ENCODE peak calls at places on chromosome 14, in eight cellular contexts. O, E, D, I, S, F, B and V are unnamed samples.
A peak's percentile ranks its signal among the peaks of the same experiment; 100 is the strongest.

GRCh38 chr14:105060751-105061427 is 4.3 kb downstream of the GPR132 start:
- DNase-seq in E (peak; percentile 88), D (no peak), O (peak; percentile 62), F (peak; percentile 51), I (peak; percentile 61), B (no peak), S (peak; percentile 42), V (no peak)

GRCh38 chr14:103198429-103199140 is 75.3 kb downstream of the TNFAIP2 start:
- DNase-seq in I (no peak), D (no peak), E (no peak), O (no peak), S (no peak), F (peak; percentile 54), B (peak; percentile 64), V (no peak)

GRCh38 chr14:74648643-74649042 is 36.6 kb upstream of the LTBP2 start:
- DNase-seq in S (no peak), I (no peak), E (peak; percentile 53), F (peak; percentile 42), B (no peak), D (no peak), O (no peak), V (no peak)

GRCh38 chr14:103056322-103057027 is 874 bp downstream of the CDC42BPB start:
- DNase-seq in I (no peak), O (peak; percentile 30), F (peak; percentile 91), E (peak; percentile 92), B (peak; percentile 57), S (no peak), D (peak; percentile 59), V (peak; percentile 85)

GRCh38 chr14:103050935-103051334 is 6.4 kb downstream of the CDC42BPB start:
- DNase-seq in I (no peak), E (no peak), D (no peak), O (no peak), B (no peak), F (no peak), S (no peak), V (no peak)

GRCh38 chr14:103716091-103716801 is 636 bp downstream of the ZFYVE21 start:
- DNase-seq in D (no peak), O (no peak), E (peak; percentile 87), B (peak; percentile 21), I (no peak), S (no peak), F (no peak), V (peak; percentile 26)

GRCh38 chr14:34650786-34651584 is 21.0 kb upstream of the SNX6 start:
- DNase-seq in F (peak; percentile 80), B (peak; percentile 99), I (no peak), D (no peak), S (no peak), E (no peak), O (no peak), V (no peak)

GRCh38 chr14:34883954-34884353 is 8.8 kb upstream of the BAZ1A start:
- DNase-seq in E (no peak), I (no peak), D (no peak), F (no peak), B (no peak), O (no peak), S (no peak), V (no peak)

GRCh38 chr14:65627315-65627714 is 214.8 kb downstream of the FUT8 start:
- DNase-seq in D (no peak), F (no peak), E (no peak), O (no peak), I (no peak), S (no peak), B (no peak), V (peak; percentile 6)

GRCh38 chr14:51293149-51293925 is 53.3 kb downstream of the TMX1 start:
- DNase-seq in S (no peak), I (no peak), D (no peak), F (no peak), B (peak; percentile 71), O (no peak), E (peak; percentile 84), V (no peak)

GRCh38 chr14:98070521-98070920 is 1201.5 kb downstream of the BCL11B start:
- DNase-seq in B (no peak), O (no peak), D (no peak), S (no peak), I (no peak), E (no peak), F (no peak), V (no peak)

GRCh38 chr14:23518716-23519115 is 32.8 kb downstream of the ZFHX2 start:
- DNase-seq in D (no peak), E (no peak), B (peak; percentile 25), I (no peak), S (no peak), F (no peak), O (no peak), V (peak; percentile 42)

GRCh38 chr14:106605548-106606448 is 1079.4 kb downstream of the TMEM121 start:
- DNase-seq in I (peak; percentile 93), F (no peak), O (peak; percentile 72), E (peak; percentile 85), S (peak; percentile 84), B (no peak), D (no peak), V (no peak)

GRCh38 chr14:45526715-45527549 is 273.9 kb upstream of the MIS18BP1 start:
- DNase-seq in S (no peak), E (peak; percentile 55), D (peak; percentile 12), O (peak; percentile 48), B (peak; percentile 5), I (peak; percentile 10), F (peak; percentile 76), V (no peak)

GRCh38 chr14:73428354-73428824 is 30.0 kb downstream of the NUMB start:
- DNase-seq in E (no peak), S (no peak), I (no peak), O (no peak), B (peak; percentile 73), D (no peak), F (no peak), V (no peak)

GRCh38 chr14:79659995-79660975 is 551.0 kb downstream of the DIO2 start:
- DNase-seq in I (no peak), S (no peak), F (no peak), E (no peak), B (no peak), D (no peak), O (peak; percentile 16), V (no peak)

GRCh38 chr14:21734457-21735074 is 60.9 kb upstream of the OR4E1 start:
- DNase-seq in I (peak; percentile 41), F (no peak), S (peak; percentile 52), B (peak; percentile 58), E (no peak), D (no peak), O (peak; percentile 68), V (peak; percentile 79)

GRCh38 chr14:101083564-101084435 is 180.3 kb upstream of the RTL1 start:
- DNase-seq in O (no peak), F (peak; percentile 77), E (peak; percentile 75), S (no peak), B (no peak), D (no peak), I (no peak), V (no peak)

GRCh38 chr14:43475762-43476161 is 1031.3 kb downstream of the FSCB start:
- DNase-seq in S (no peak), E (no peak), D (no peak), O (no peak), I (no peak), F (no peak), B (no peak), V (peak; percentile 44)

GRCh38 chr14:93978735-93979134 is 2.4 kb upstream of the ASB2 start:
- DNase-seq in B (no peak), D (no peak), E (no peak), O (no peak), F (no peak), I (no peak), S (no peak), V (no peak)

GRCh38 chr14:64229489-64229888 is 64.7 kb downstream of the ESR2 start:
- DNase-seq in I (no peak), F (no peak), E (no peak), D (no peak), O (no peak), S (no peak), B (no peak), V (no peak)